ENCODE peak calls at places on chromosomes 6 and 20, in four cellular contexts. D is right lobe of liver, O is breast epithelium, G is IMR-90. Z is an unnamed sample.

GRCh38 chr6:297571-298232 is 5.4 kb downstream of the DUSP22 start:
- DNase-seq in D (no peak), O (no peak), G (no peak), Z (no peak)

GRCh38 chr6:48610846-48611245 is 499.8 kb upstream of the PTCHD4 start:
- DNase-seq in D (no peak), O (no peak), G (peak), Z (no peak)

GRCh38 chr20:21702553-21703467 is 2.7 kb upstream of the PAX1 start:
- DNase-seq in D (no peak), O (peak), G (peak), Z (no peak)

GRCh38 chr6:158905277-158905676 is 86.1 kb upstream of the EZR start:
- DNase-seq in D (no peak), O (no peak), G (peak), Z (no peak)

GRCh38 chr20:6767536-6768227 is at the start of gene BMP2:
- DNase-seq in D (peak), O (no peak), G (peak), Z (peak)

GRCh38 chr6:170290306-170291128 is at the start of gene DLL1:
- DNase-seq in D (peak), O (peak), G (peak), Z (peak)

GRCh38 chr6:159926542-159927203 is 35.9 kb downstream of the MAS1 start:
- DNase-seq in D (no peak), O (no peak), G (no peak), Z (no peak)

GRCh38 chr6:157460182-157460999 is 79.4 kb downstream of the ZDHHC14 start:
- DNase-seq in D (no peak), O (no peak), G (peak), Z (no peak)

GRCh38 chr6:96760153-96760687 is 77.1 kb downstream of the GPR63 start:
- DNase-seq in D (no peak), O (no peak), G (no peak), Z (no peak)

GRCh38 chr6:149484733-149485700 is at the start of gene ZC3H12D:
- DNase-seq in D (no peak), O (no peak), G (peak), Z (no peak)

GRCh38 chr6:149487316-149487715 is 2.5 kb upstream of the ZC3H12D start:
- DNase-seq in D (no peak), O (no peak), G (no peak), Z (no peak)

GRCh38 chr6:149489967-149490366 is 5.2 kb upstream of the ZC3H12D start:
- DNase-seq in D (no peak), O (no peak), G (no peak), Z (no peak)

GRCh38 chr6:149492798-149493165 is 8.0 kb upstream of the ZC3H12D start:
- DNase-seq in D (no peak), O (no peak), G (no peak), Z (no peak)

DNA sequence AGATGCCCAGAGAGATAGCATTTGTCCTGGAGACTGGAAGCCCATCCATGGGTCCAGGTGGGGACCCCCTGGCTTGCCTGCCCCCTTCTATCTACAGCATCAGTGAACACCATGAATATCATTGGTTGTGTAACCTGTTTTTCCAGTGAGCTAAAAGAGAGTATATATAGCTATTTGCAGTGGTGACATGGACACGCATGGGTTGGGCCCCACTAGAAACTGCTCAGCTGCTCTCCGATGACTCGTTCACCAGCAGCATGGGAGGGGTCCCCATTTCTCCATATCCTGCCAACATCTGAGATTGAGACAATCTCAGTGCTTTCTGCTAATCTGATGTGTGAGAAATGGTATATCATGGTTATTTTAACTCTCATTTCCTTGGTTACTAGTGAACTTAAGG is 4.0 kb upstream of the ZC3H12D start:
- DNase-seq in D (no peak), O (no peak), G (no peak), Z (no peak)
- H3K27ac ChIP-seq in D (no peak), O (no peak), G (no peak), Z (no peak)

GRCh38 chr6:136326038-136326561 is 36.5 kb upstream of the BCLAF1 start:
- DNase-seq in D (no peak), O (no peak), G (peak), Z (no peak)
- H3K27ac ChIP-seq in D (no peak), O (no peak), G (no peak), Z (no peak)

DNA sequence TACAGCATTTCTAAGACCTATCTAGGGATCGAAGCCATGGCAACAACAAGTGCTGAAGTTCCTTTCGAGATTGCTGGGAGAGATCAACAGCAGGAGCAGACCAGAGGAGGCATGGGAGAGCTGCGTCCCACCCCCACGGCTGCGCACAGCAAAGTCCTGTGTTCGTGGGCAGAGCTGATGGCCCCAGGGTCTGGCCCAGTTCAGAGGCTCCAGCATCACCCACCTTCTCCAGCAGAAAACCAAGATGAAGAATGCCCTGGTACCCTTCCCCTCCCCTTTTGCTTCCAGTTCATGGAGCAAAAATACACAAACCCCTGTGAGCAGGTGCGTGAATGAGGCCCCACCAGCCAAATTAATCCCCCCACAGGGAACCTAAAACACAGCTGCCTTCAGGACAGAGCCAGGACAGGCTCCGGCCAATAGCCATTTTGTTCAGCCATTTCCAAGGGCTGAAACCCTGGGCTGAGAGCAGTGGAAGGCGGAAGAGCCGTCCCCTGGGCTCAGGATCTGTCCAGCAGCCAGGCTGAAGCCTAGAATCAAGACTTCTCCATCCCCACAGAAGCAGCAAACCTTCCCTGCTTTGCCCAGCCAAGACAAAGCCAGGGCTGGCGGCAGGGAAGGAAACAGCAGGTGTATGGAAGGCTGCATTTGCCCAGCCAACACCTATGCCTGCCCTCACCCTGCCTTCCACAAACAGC is 102.8 kb downstream of the PREX1 start:
- DNase-seq in D (peak), O (no peak), G (no peak), Z (no peak)
- H3K27ac ChIP-seq in D (no peak), O (peak), G (no peak), Z (peak)

GRCh38 chr20:35285806-35286076 is 1.2 kb upstream of the EIF6 start:
- DNase-seq in D (no peak), O (no peak), G (peak), Z (no peak)
- H3K27ac ChIP-seq in D (peak), O (no peak), G (no peak), Z (no peak)

DNA sequence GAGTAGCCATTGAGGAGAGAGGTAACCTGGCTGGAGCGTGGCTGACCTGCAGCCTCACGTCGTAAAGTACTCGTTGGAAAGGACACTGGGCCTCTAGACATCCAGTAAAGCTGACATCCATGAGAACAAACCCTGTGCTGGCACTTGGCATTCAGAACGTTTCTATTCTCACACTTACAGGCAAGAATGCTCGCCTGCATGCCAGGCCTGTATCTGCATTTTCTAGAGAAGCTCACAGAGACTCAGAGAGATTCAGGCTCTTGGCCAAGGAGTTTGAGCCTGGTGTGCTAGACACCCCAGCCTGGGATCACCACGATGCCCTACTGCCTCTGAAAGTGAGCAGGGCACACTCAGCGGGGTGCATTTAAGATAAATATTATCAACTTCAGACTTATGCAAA is 379.8 kb upstream of the CDH4 start:
- DNase-seq in D (no peak), O (no peak), G (no peak), Z (no peak)
- H3K27ac ChIP-seq in D (no peak), O (no peak), G (no peak), Z (no peak)

DNA sequence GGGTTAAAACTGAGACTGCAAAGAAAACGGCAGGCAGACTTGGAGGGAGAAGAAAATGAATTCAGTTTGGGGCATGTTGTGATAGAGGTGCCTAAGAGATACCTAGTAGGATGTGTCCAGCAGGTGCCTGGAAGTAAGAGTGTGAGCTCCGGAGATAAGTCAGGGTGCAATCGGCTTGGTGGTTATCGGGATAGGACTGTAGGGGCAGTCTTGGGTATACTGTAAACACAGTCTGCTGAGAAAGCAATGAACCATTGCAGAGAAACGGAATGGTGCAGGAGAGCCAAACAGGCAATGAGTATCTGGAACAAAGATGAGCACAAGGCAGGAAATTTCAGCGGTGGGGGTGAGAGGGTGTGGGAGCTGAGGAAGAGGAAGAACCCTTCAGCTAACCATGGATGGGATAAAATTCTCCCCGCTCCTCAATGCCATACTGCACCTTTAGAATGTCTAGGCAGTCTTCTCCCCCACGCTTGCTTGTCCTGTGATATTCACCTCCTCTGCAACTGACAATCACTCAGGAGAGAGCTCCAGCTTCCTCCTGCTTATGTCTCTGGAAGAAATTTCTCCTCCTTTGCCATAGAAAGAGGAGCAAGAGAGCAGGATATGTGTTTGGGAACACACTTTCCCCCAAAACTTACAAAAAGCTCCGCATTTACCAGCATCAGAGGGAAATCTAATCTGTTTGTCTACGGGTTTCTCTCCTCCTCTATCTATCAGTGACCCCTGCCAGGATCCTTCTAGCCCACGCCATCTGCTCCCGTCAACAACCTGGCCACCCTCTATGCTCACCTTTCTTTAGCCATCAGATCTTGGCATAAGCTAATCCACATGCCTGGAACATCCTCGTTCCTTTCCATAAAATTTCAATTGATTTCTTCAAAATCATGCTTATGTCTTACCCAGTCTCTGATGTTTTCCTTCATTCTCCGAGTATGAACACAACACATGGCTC is 381.7 kb upstream of the JARID2 start:
- DNase-seq in D (no peak), O (no peak), G (no peak), Z (no peak)
- H3K27ac ChIP-seq in D (no peak), O (no peak), G (no peak), Z (no peak)

Z was measured in aorta.